ENCODE peak calls at places on chromosomes 4 and X, in nine cellular contexts. N, V, P, M, D, I, L, B and Q are unnamed samples.

GRCh38 chrX:100939336-100939735 is 10.6 kb upstream of the XKRX start:
- ATAC-seq in N (no peak), V (no peak), P (no peak), M (no peak), D (no peak), I (no peak), L (no peak), B (peak), Q (no peak)

GRCh38 chr4:54872246-54872645 is 214.5 kb downstream of the KIT start:
- ATAC-seq in N (no peak), V (no peak), P (no peak), M (no peak), D (no peak), I (no peak), L (no peak), B (no peak), Q (no peak)

GRCh38 chr4:76212851-76213414 is 691 bp downstream of the SCARB2 start:
- ATAC-seq in N (peak), V (no peak), P (peak), M (peak), D (no peak), I (peak), L (no peak), B (peak), Q (peak)

GRCh38 chr4:21749936-21750335 is 198.6 kb downstream of the KCNIP4 start:
- ATAC-seq in N (no peak), V (no peak), P (no peak), M (no peak), D (no peak), I (no peak), L (no peak), B (no peak), Q (no peak)

GRCh38 chrX:111445485-111445884 is 33.5 kb upstream of the DCX start:
- ATAC-seq in N (no peak), V (no peak), P (no peak), M (peak), D (no peak), I (no peak), L (no peak), B (no peak), Q (no peak)

GRCh38 chrX:23742693-23743622 is at the start of gene ACOT9:
- ATAC-seq in N (peak), V (peak), P (peak), M (peak), D (peak), I (peak), L (peak), B (peak), Q (peak)

GRCh38 chrX:10062980-10063379 is 93.8 kb upstream of the CLCN4 start:
- ATAC-seq in N (no peak), V (no peak), P (no peak), M (peak), D (no peak), I (no peak), L (no peak), B (no peak), Q (no peak)

GRCh38 chrX:141468940-141469339 is 115.6 kb downstream of the SPANXA1 start:
- ATAC-seq in N (no peak), V (no peak), P (no peak), M (no peak), D (no peak), I (no peak), L (no peak), B (no peak), Q (no peak)

GRCh38 chr4:21949073-21949457 is 493 bp upstream of the KCNIP4 start:
- ATAC-seq in N (no peak), V (no peak), P (no peak), M (no peak), D (no peak), I (no peak), L (no peak), B (no peak), Q (peak)

GRCh38 chrX:21708116-21708515 is 49.8 kb downstream of the SMPX start:
- ATAC-seq in N (no peak), V (no peak), P (no peak), M (no peak), D (no peak), I (no peak), L (no peak), B (no peak), Q (no peak)

GRCh38 chr4:102586644-102587021 is 85.5 kb downstream of the NFKB1 start:
- ATAC-seq in N (peak), V (no peak), P (peak), M (no peak), D (no peak), I (no peak), L (no peak), B (peak), Q (peak)

GRCh38 chrX:135309430-135309923 is at the start of gene ETDC:
- ATAC-seq in N (no peak), V (no peak), P (no peak), M (no peak), D (no peak), I (no peak), L (no peak), B (no peak), Q (no peak)